ENCODE peak calls at places on chromosomes 13 and 19, in seven cellular contexts. B, V, Q, O, Y, E and I are unnamed samples.

GRCh38 chr13:110471833-110472162 is 89.7 kb downstream of the RAB20 start:
- DNase-seq in B (no peak), E (peak; percentile 86), V (no peak), Y (peak; percentile 18), Q (no peak), O (no peak), I (no peak)

GRCh38 chr19:38877781-38878574 is at the start of gene RINL:
- DNase-seq in B (no peak), E (no peak), Y (no peak), V (no peak), O (peak; percentile 68), Q (no peak), I (peak; percentile 76)

GRCh38 chr13:22940736-22941135 is 240.0 kb upstream of the SGCG start:
- DNase-seq in Q (no peak), Y (no peak), O (no peak), E (no peak), V (no peak), B (no peak), I (no peak)

GRCh38 chr19:53190253-53190652 is 2.9 kb downstream of the ZNF665 start:
- DNase-seq in O (no peak), Y (no peak), V (no peak), Q (no peak), B (no peak), E (no peak), I (no peak)

GRCh38 chr13:44884076-44884729 is 105.1 kb downstream of the NUFIP1 start:
- DNase-seq in B (no peak), Y (peak; percentile 77), V (no peak), O (no peak), Q (no peak), E (peak; percentile 90), I (no peak)

GRCh38 chr19:3976495-3977241 is 5.8 kb upstream of the DAPK3 start:
- DNase-seq in E (no peak), Q (peak; percentile 48), Y (peak; percentile 81), V (no peak), O (peak; percentile 60), B (no peak), I (no peak)

GRCh38 chr19:48480476-48481190 is 11.5 kb downstream of the CYTH2 start:
- DNase-seq in E (peak; percentile 24), B (peak; percentile 48), Y (peak; percentile 49), V (no peak), Q (no peak), O (no peak), I (peak; percentile 76)

GRCh38 chr19:1860133-1860775 is 3.1 kb downstream of the KLF16 start:
- DNase-seq in O (peak; percentile 79), Q (peak; percentile 61), E (peak; percentile 78), B (peak; percentile 72), Y (peak; percentile 87), V (peak; percentile 79), I (no peak)

GRCh38 chr13:80499536-80500280 is 158.8 kb upstream of the SPRY2 start:
- DNase-seq in V (no peak), Y (no peak), O (no peak), Q (no peak), E (no peak), B (no peak), I (no peak)

GRCh38 chr13:105665284-105665683 is 870.2 kb downstream of the EFNB2 start:
- DNase-seq in Q (no peak), E (peak; percentile 68), Y (no peak), V (no peak), B (no peak), O (no peak), I (no peak)

GRCh38 chr19:1151917-1152601 is 22.0 kb downstream of the SBNO2 start:
- DNase-seq in E (no peak), O (no peak), B (peak; percentile 73), Y (peak; percentile 72), Q (no peak), V (no peak), I (peak; percentile 66)

GRCh38 chr13:112820318-112820717 is 130.5 kb downstream of the ATP11A start:
- DNase-seq in V (no peak), B (no peak), O (no peak), Q (no peak), E (no peak), Y (no peak), I (no peak)

GRCh38 chr13:78827471-78827870 is 168.5 kb upstream of the OBI1 start:
- DNase-seq in B (no peak), O (peak; percentile 47), V (peak; percentile 0), Y (no peak), E (no peak), Q (no peak), I (no peak)

DNA sequence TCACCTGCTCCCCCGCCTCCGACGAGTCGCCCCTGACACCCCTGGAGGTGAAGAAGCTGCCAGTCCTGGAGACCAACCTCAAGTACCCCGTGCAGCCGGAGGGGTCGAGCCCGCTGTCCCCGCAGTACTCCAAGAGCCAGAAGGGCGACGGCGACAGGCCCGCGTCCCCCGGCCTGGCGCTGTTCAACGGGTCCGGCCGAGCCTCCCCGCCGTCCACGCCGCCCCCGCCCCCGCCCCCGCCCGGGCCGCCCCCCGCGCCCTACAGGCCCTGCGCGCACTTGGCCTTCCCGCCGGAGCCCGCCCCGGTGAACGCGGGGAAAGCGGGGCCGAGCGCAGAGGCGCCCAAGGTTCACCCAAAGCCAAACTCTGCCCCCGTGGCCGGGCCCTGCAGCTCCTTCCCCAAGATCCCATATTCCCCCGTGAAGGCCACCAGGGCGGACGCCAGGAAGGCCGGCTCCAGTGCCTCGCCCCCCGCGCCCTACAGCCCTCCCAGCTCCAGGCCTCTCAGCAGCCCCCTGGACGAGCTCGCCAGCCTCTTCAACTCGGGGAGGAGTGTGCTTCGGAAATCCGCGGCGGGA is 511.5 kb downstream of the MYO16 start:
- DNase-seq in V (no peak), Q (no peak), E (no peak), B (no peak), Y (no peak), O (no peak), I (no peak)
- H3K4me3 ChIP-seq in V (no peak overlapping the region), Q (no peak overlapping the region), E (peak overlapping the region; percentile 39), B (no peak overlapping the region), Y (no peak overlapping the region), O (no peak overlapping the region), I (peak overlapping the region; percentile 26)

GRCh38 chr19:35994868-35995654 is at the start of gene SDHAF1:
- DNase-seq in V (peak; percentile 98), Q (peak; percentile 95), O (peak; percentile 98), Y (peak; percentile 96), E (peak; percentile 87), B (peak; percentile 96), I (peak; percentile 99)
- H3K27ac ChIP-seq in V (peak within 1 kb of the TSS; percentile 88), Q (no peak within 1 kb of the TSS), O (no peak within 1 kb of the TSS), Y (peak within 1 kb of the TSS; percentile 8), E (no peak within 1 kb of the TSS), B (peak within 1 kb of the TSS; percentile 76), I (peak within 1 kb of the TSS; percentile 88)

DNA sequence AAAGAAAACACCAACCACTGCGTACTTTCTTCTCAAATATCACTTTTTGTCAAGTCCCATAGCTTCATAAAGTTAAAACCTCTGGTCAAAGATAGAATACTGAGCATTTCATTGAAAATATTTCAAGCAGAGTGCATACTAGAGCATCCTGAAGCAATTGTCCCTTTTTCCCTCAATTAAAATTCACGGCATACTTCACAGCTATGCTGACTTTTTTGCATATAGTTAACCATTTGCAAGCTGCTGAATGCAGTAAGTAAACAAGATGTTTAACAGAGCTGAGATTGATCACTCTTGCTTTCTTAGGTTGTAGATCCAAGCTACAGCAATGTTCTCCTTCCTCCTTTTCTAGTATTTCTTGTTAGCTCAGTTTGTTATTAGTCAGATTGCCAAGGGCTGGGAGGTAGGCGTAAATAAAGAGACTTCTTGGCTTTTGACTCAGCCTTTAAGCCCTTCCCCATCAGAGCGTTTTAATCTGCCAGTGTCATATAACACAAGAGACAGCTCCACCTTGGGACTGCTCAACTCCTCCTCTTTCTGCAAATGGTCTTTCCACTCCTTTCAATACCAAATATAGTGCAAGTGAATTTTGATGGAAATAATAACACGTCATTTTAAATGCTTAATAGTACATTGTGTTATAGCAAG is at the start of gene SLITRK6:
- DNase-seq in B (no peak), Y (peak; percentile 66), V (peak; percentile 81), E (peak; percentile 79), O (peak; percentile 70), Q (no peak), I (no peak)
- H3K4me3 ChIP-seq in B (no peak within 1 kb of the TSS), Y (no peak within 1 kb of the TSS), V (peak within 1 kb of the TSS; percentile 43), E (no peak within 1 kb of the TSS), O (no peak within 1 kb of the TSS), Q (peak within 1 kb of the TSS; percentile 8), I (no peak within 1 kb of the TSS)

DNA sequence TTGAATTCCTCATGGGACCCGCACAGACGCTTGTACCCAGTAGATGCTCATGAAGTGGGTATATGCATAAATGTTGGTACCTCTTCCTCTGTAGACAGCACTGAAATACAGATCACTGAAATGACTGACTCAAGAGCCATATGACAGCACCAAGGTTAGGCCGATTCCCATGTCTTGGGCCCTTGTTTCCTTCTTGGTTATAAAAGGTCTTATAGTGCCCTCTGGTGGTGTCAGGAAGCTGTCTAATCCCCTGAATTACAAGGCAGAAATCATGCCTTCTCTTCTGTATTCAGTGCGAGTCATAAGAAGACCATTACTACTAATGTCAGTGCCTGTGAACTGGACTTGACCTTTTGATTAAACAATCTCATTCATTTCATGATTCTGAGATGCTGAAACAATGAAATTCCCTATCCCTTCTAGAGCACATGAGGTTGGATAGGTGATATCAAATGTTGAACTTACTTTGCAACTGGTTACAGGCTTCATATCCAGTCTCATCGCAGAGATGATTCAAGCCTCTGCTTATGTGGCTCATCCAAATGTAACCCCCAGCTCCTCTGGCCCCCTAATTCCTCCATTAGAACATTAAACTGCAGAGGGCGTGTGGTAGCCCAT is 59.7 kb downstream of the SPATA13 start:
- DNase-seq in Y (peak; percentile 92), B (peak; percentile 72), E (peak; percentile 82), O (peak; percentile 76), Q (no peak), V (peak; percentile 76), I (no peak)
- H3K27ac ChIP-seq in Y (no peak overlapping the region), B (peak overlapping the region; percentile 30), E (no peak overlapping the region), O (no peak overlapping the region), Q (no peak overlapping the region), V (peak overlapping the region; percentile 72), I (no peak overlapping the region)

DNA sequence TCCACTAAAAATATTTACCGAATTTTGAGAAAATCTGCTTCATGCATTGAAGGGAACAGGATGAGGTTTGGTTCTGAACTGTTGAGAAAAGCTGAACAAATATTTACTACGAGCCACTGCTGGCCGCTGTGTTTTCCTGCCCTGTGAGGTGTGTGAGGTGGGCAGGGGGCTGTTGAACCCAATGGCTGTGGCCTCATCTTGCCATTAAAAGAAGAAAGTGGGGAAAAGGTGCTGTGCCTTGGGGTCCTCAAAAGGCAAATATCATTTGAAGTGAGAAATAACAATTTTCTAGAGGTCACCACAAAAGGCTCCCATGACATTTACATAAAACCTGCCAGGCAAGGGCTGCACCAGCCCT is 44.7 kb downstream of the KLF2 start:
- DNase-seq in B (no peak), O (no peak), Y (no peak), E (no peak), Q (no peak), V (no peak), I (no peak)
- H3K4me3 ChIP-seq in B (no peak overlapping the region), O (no peak overlapping the region), Y (no peak overlapping the region), E (no peak overlapping the region), Q (no peak overlapping the region), V (no peak overlapping the region), I (no peak overlapping the region)

GRCh38 chr19:12994701-12995595 is at the start of gene NFIX:
- DNase-seq in Y (peak; percentile 76), B (peak; percentile 77), O (peak; percentile 68), Q (no peak), V (no peak), E (no peak), I (peak; percentile 87)
- H3K27ac ChIP-seq in Y (no peak within 1 kb of the TSS), B (peak within 1 kb of the TSS; percentile 99), O (no peak within 1 kb of the TSS), Q (no peak within 1 kb of the TSS), V (peak within 1 kb of the TSS; percentile 60), E (no peak within 1 kb of the TSS), I (peak within 1 kb of the TSS; percentile 89)